ENCODE peak calls at places on chromosomes 7 and 10, in nine cellular contexts. L is heart left ventricle, N is fibroblast of pulmonary artery, Y is endothelial cell, C is activated B cell treated with CpG ODN at 0.5 μM for 24 hours, T is bronchial epithelial cell, V is GM13976, X is astrocyte, Q is HCT116. J is an unnamed sample.

GRCh38 chr7:2018786-2019692 is 213.7 kb downstream of the MAD1L1 start:
- DNase-seq in L (peak), N (peak), Y (no peak), C (peak), T (peak), V (peak), X (peak), Q (no peak), J (no peak)

GRCh38 chr7:144670251-144670650 is 165.6 kb downstream of the TPK1 start:
- DNase-seq in L (no peak), N (peak), Y (no peak), C (no peak), T (peak), V (no peak), X (no peak), Q (peak), J (no peak)

GRCh38 chr10:11192304-11193018 is 174.8 kb downstream of the CELF2 start:
- DNase-seq in L (peak), N (no peak), Y (no peak), C (no peak), T (no peak), V (no peak), X (no peak), Q (no peak), J (no peak)

GRCh38 chr7:49483142-49483541 is 290.3 kb upstream of the VWC2 start:
- DNase-seq in L (peak), N (no peak), Y (no peak), C (no peak), T (no peak), V (peak), X (no peak), Q (no peak), J (no peak)

GRCh38 chr10:69093933-69094332 is 6.0 kb downstream of the SRGN start:
- DNase-seq in L (no peak), N (peak), Y (no peak), C (no peak), T (peak), V (no peak), X (no peak), Q (peak), J (no peak)

GRCh38 chr7:28955723-28956607 is 2.2 kb downstream of the TRIL start:
- DNase-seq in L (peak), N (peak), Y (peak), C (peak), T (peak), V (peak), X (no peak), Q (no peak), J (peak)

GRCh38 chr7:1027285-1028043 is 16.9 kb upstream of the GPR146 start:
- DNase-seq in L (no peak), N (peak), Y (no peak), C (peak), T (peak), V (no peak), X (peak), Q (no peak), J (peak)

GRCh38 chr7:135645296-135645904 is 16.9 kb upstream of the STMP1 start:
- DNase-seq in L (no peak), N (peak), Y (no peak), C (no peak), T (peak), V (peak), X (no peak), Q (peak), J (peak)

GRCh38 chr7:50119815-50120637 is 27.0 kb upstream of the ZPBP start:
- DNase-seq in L (no peak), N (no peak), Y (peak), C (no peak), T (no peak), V (no peak), X (no peak), Q (no peak), J (peak)

GRCh38 chr10:30059209-30060107 is at the start of gene JCAD:
- DNase-seq in L (peak), N (peak), Y (peak), C (peak), T (no peak), V (peak), X (no peak), Q (no peak), J (peak)

GRCh38 chr10:110919971-110920881 is 822 bp downstream of the SHOC2 start:
- DNase-seq in L (peak), N (peak), Y (peak), C (no peak), T (no peak), V (peak), X (no peak), Q (no peak), J (peak)

GRCh38 chr7:44639701-44640321 is 33.4 kb downstream of the OGDH start:
- DNase-seq in L (peak), N (peak), Y (peak), C (no peak), T (peak), V (no peak), X (peak), Q (peak), J (peak)

GRCh38 chr10:69332278-69333010 is 54.1 kb downstream of the HK1 start:
- DNase-seq in L (no peak), N (no peak), Y (no peak), C (no peak), T (peak), V (no peak), X (no peak), Q (no peak), J (peak)

GRCh38 chr7:39510738-39511372 is 55.3 kb upstream of the YAE1 start:
- DNase-seq in L (no peak), N (no peak), Y (no peak), C (no peak), T (peak), V (no peak), X (peak), Q (no peak), J (no peak)

GRCh38 chr10:79335094-79335469 is 12.2 kb upstream of the PPIF start:
- DNase-seq in L (no peak), N (no peak), Y (no peak), C (no peak), T (no peak), V (no peak), X (no peak), Q (no peak), J (no peak)

GRCh38 chr10:85927952-85928677 is 438.5 kb downstream of the GRID1 start:
- DNase-seq in L (peak), N (no peak), Y (no peak), C (no peak), T (peak), V (no peak), X (no peak), Q (no peak), J (no peak)

GRCh38 chr10:88063861-88064521 is 200.6 kb downstream of the PTEN start:
- DNase-seq in L (no peak), N (no peak), Y (no peak), C (no peak), T (no peak), V (no peak), X (no peak), Q (no peak), J (no peak)

GRCh38 chr7:91953618-91954017 is 13.0 kb downstream of the AKAP9 start:
- DNase-seq in L (no peak), N (peak), Y (no peak), C (no peak), T (peak), V (no peak), X (no peak), Q (no peak), J (no peak)

GRCh38 chr7:11830004-11830403 is 2.0 kb downstream of the THSD7A start:
- DNase-seq in L (no peak), N (no peak), Y (no peak), C (no peak), T (no peak), V (no peak), X (no peak), Q (no peak), J (no peak)

GRCh38 chr7:63925626-63926460 is 72.8 kb upstream of the ZNF722 start:
- DNase-seq in L (peak), N (peak), Y (no peak), C (peak), T (peak), V (no peak), X (no peak), Q (no peak), J (peak)

GRCh38 chr7:117902314-117902889 is 29.2 kb upstream of the CTTNBP2 start:
- DNase-seq in L (no peak), N (no peak), Y (no peak), C (no peak), T (no peak), V (no peak), X (no peak), Q (no peak), J (no peak)

GRCh38 chr10:79434223-79434687 is 11.2 kb downstream of the ZCCHC24 start:
- DNase-seq in L (no peak), N (no peak), Y (no peak), C (no peak), T (peak), V (no peak), X (peak), Q (no peak), J (no peak)

DNA sequence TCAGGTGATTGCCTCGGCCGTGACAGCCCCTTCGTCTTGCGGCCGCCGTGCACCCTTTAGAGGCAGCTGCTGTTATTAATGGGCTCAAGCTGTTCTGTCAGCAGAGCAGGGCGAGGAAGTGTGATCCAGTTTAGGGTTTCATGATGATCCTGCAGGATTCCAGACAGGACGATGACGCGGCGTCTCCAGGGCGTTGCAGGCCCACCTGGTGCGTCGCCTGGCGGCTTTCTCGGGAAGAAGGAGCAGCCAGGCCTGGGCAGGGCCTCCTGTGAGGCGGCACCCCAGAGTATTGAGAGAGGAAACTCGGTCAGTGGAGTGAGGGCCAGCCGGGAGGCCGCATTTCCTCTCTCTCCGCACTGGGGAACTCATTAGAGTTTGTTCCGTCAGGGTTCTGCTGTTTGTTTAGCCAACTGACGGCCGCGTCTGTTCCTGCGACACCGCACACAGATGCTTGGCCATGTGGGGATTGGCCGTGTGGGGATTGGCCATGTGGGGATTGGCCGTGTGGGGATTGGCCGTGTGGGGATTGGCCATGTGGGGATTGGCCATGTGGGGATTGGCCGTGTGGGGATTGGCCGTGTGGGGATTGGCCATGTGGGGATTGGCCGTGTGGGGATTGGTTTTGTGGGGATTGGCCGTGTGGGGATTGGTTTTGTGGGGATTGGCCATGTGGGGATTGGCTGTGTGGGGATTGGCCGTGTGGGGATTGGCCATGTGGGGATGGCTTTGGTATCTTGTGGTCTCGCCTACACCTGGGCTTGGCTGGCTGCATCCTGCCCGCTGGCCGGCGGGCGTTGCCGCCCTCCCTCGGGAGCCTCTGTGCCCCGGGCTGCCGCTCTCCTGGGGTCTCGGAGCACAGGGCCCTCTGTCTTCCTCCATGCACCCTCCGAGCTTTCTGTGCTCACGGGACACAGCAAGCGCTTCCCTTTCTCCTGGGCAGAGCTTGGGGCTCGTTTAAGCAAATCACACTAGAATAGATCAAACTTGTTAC is 62.7 kb downstream of the NKX6-2 start:
- DNase-seq in L (peak), N (no peak), Y (no peak), C (no peak), T (no peak), V (no peak), X (no peak), Q (no peak), J (no peak)
- TF ChIP-seq CTCF in L (peak), N (no peak), Y (no peak), C (no peak), T (no peak), V (no peak), X (no peak), Q (no peak), J (no peak)

GRCh38 chr10:124655191-124656112 is 88.7 kb downstream of the FAM53B start:
- DNase-seq in L (peak), N (no peak), Y (no peak), C (no peak), T (peak), V (no peak), X (no peak), Q (no peak), J (no peak)
- TF ChIP-seq CTCF in L (no peak), N (no peak), Y (no peak), C (no peak), T (no peak), V (no peak), X (no peak), Q (no peak), J (no peak)

DNA sequence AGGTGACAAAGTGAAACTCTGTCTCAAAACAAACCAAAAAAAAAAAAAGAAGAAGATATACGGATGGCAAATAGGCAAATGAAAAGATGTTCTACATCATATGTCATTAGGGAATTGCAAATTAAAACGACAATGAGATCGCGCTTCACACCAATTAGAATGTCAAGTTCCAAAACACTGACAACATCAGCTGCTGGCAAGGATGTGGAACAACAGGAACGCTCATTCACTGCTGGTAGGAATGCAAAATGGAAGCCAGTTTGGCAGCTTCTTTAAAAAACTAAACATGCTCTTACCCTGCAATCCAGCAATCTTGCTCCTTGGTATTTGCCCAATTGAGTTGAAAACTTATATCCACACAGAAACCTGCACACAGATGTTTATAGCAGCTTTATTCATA is 34.8 kb downstream of the CALML5 start:
- DNase-seq in L (no peak), N (no peak), Y (no peak), C (no peak), T (no peak), V (no peak), X (no peak), Q (no peak), J (no peak)
- TF ChIP-seq CTCF in L (no peak), N (no peak), Y (no peak), C (no peak), T (peak), V (no peak), X (no peak), Q (no peak), J (no peak)

GRCh38 chr10:71887767-71888166 is 36.7 kb upstream of the PSAP start:
- DNase-seq in L (no peak), N (no peak), Y (no peak), C (no peak), T (no peak), V (no peak), X (no peak), Q (no peak), J (no peak)

GRCh38 chr10:71888248-71888622 is 37.2 kb upstream of the PSAP start:
- DNase-seq in L (no peak), N (no peak), Y (no peak), C (no peak), T (no peak), V (no peak), X (no peak), Q (no peak), J (no peak)

GRCh38 chr10:71889388-71889987 is 38.4 kb upstream of the PSAP start:
- DNase-seq in L (no peak), N (no peak), Y (no peak), C (no peak), T (no peak), V (no peak), X (no peak), Q (no peak), J (peak)

GRCh38 chr10:71891437-71891836 is 40.4 kb upstream of the PSAP start:
- DNase-seq in L (no peak), N (no peak), Y (no peak), C (no peak), T (no peak), V (no peak), X (no peak), Q (no peak), J (no peak)

DNA sequence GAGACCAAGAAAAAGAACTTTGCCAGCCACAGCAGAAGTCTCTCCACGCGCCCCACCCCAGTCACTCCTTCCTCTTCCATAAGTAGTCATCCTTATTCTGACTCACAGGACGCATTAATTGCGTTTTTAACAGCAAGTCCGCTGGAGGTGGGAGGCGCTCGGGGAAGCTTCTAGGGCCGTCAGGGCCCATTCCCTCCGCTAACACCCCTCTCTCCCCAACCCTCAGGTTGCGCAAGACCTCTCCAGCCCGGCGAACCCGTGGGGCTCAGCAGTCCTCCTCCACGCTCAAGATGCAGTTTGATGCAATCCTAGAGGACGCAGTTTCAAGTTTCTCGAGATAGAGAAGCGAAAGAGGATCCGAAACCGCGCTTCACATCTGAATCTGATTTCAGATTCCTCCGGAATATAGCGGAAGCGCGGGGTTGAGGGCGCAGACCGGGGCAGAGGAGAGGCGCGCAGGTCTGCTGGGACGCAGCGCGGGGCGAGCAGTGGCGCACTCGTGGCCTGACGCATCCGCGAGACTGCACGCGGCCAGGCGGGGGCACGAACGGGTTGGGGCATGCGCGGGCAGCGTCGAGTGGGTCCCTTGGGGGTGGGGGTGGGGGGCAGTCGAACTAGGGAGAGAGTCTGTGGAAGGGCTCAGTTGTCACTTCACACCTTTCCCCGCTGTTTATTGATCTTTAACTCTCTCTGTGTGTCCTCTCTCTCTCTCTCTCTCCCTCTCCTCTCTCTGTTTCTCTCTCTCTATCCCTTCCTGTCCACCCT is 37.8 kb upstream of the PSAP start:
- DNase-seq in L (peak), N (peak), Y (peak), C (peak), T (peak), V (peak), X (peak), Q (peak), J (peak)
- TF ChIP-seq CTCF in L (peak), N (no peak), Y (no peak), C (no peak), T (peak), V (peak), X (no peak), Q (no peak), J (no peak)

GRCh38 chr10:133308431-133309110 is at the start of the genes TUBGCP2 and ZNF511:
- DNase-seq in L (peak), N (peak), Y (peak), C (peak), T (peak), V (peak), X (peak), Q (no peak), J (peak)
- TF ChIP-seq CTCF in L (peak), N (no peak), Y (no peak), C (no peak), T (peak), V (no peak), X (no peak), Q (no peak), J (no peak)